ENCODE peak calls at places on chromosomes 1 and 21, in six cellular contexts. Q is ascending aorta, Y is adrenal gland, T is endothelial cell of umbilical vein, U is BJ, R is fibroblast of lung. D is an unnamed sample.

GRCh38 chr21:33403128-33403785 is at the start of gene IFNGR2:
- DNase-seq in Q (no peak), Y (no peak), T (no peak), U (no peak), R (no peak), D (no peak)

GRCh38 chr1:223770621-223771315 is 58.4 kb downstream of the CAPN2 start:
- DNase-seq in Q (no peak), Y (no peak), T (peak; percentile 46), U (no peak), R (no peak), D (no peak)

GRCh38 chr1:11215018-11216005 is 26.2 kb downstream of the ANGPTL7 start:
- DNase-seq in Q (no peak), Y (no peak), T (no peak), U (no peak), R (no peak), D (no peak)

GRCh38 chr1:28801461-28801860 is 10.5 kb upstream of the OPRD1 start:
- DNase-seq in Q (no peak), Y (no peak), T (no peak), U (no peak), R (no peak), D (no peak)

GRCh38 chr1:21511579-21512522 is 2.6 kb downstream of the ALPL start:
- DNase-seq in Q (no peak), Y (peak; percentile 84), T (no peak), U (peak; percentile 90), R (peak; percentile 97), D (peak; percentile 92)

GRCh38 chr1:23423415-23424170 is 955 bp downstream of the TCEA3 start:
- DNase-seq in Q (no peak), Y (peak; percentile 70), T (no peak), U (no peak), R (no peak), D (no peak)

GRCh38 chr1:183194527-183195145 is 8.6 kb downstream of the LAMC2 start:
- DNase-seq in Q (no peak), Y (no peak), T (no peak), U (no peak), R (no peak), D (no peak)

GRCh38 chr1:188782220-188782841 is 1695.3 kb downstream of the BRINP3 start:
- DNase-seq in Q (no peak), Y (peak; percentile 32), T (peak; percentile 31), U (no peak), R (peak; percentile 56), D (no peak)

GRCh38 chr1:94739521-94740061 is 80.6 kb upstream of the SLC44A3 start:
- DNase-seq in Q (no peak), Y (no peak), T (no peak), U (peak; percentile 57), R (peak; percentile 99), D (peak; percentile 74)

GRCh38 chr1:15937146-15937545 is 38.8 kb downstream of the ZBTB17 start:
- DNase-seq in Q (no peak), Y (no peak), T (no peak), U (no peak), R (no peak), D (no peak)

GRCh38 chr21:37139154-37139553 is 66.1 kb downstream of the TTC3 start:
- DNase-seq in Q (no peak), Y (no peak), T (no peak), U (no peak), R (no peak), D (no peak)

GRCh38 chr1:152096931-152097330 is 8.1 kb upstream of the TCHHL1 start:
- DNase-seq in Q (no peak), Y (no peak), T (no peak), U (no peak), R (no peak), D (no peak)

GRCh38 chr1:157181258-157181657 is 43.1 kb upstream of the ETV3 start:
- DNase-seq in Q (no peak), Y (no peak), T (no peak), U (no peak), R (no peak), D (no peak)

GRCh38 chr1:208807446-208808117 is 563.4 kb upstream of the PLXNA2 start:
- DNase-seq in Q (no peak), Y (no peak), T (no peak), U (no peak), R (no peak), D (no peak)

GRCh38 chr1:55252942-55253589 is 37.9 kb upstream of the USP24 start:
- DNase-seq in Q (no peak), Y (peak; percentile 33), T (no peak), U (no peak), R (no peak), D (no peak)

GRCh38 chr1:205028954-205029353 is 14.1 kb upstream of the CNTN2 start:
- DNase-seq in Q (no peak), Y (no peak), T (no peak), U (no peak), R (no peak), D (no peak)

GRCh38 chr1:92030701-92031107 is 919 bp downstream of the EPHX4 start:
- DNase-seq in Q (no peak), Y (no peak), T (peak; percentile 76), U (no peak), R (peak; percentile 8), D (no peak)

GRCh38 chr1:183926978-183927377 is 110.5 kb downstream of the COLGALT2 start:
- DNase-seq in Q (no peak), Y (no peak), T (no peak), U (no peak), R (peak; percentile 47), D (no peak)

GRCh38 chr21:28971171-28971570 is 21.5 kb downstream of the LTN1 start:
- DNase-seq in Q (no peak), Y (no peak), T (no peak), U (no peak), R (no peak), D (no peak)

GRCh38 chr1:44262414-44262813 is 49.1 kb downstream of the DMAP1 start:
- DNase-seq in Q (no peak), Y (no peak), T (no peak), U (no peak), R (no peak), D (no peak)

DNA sequence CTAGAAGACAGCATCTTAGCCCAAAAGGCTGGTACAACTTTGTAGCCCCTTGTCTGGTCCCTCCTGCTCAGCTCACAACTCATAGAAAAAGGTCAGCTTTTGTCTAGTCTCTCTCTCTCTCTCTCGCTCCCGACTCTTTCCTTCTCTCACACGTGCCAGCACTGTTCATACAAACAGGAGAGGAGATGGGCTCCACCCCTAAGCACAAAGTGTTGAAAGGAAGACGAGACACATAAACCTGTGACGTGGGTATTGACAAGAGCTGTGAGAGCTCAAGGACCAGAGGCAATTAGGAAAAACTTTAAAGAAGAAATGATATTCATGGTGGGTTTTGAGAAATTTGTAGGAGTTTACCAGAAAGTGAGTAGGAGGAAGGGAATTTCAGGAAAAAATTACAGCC is 23.6 kb upstream of the KCNC4 start:
- DNase-seq in Q (no peak), Y (no peak), T (no peak), U (no peak), R (no peak), D (no peak)
- H3K4me3 ChIP-seq in Q (peak overlapping the region; percentile 26), Y (no peak overlapping the region), T (no peak overlapping the region), U (no peak overlapping the region), R (no peak overlapping the region), D (no peak overlapping the region)

DNA sequence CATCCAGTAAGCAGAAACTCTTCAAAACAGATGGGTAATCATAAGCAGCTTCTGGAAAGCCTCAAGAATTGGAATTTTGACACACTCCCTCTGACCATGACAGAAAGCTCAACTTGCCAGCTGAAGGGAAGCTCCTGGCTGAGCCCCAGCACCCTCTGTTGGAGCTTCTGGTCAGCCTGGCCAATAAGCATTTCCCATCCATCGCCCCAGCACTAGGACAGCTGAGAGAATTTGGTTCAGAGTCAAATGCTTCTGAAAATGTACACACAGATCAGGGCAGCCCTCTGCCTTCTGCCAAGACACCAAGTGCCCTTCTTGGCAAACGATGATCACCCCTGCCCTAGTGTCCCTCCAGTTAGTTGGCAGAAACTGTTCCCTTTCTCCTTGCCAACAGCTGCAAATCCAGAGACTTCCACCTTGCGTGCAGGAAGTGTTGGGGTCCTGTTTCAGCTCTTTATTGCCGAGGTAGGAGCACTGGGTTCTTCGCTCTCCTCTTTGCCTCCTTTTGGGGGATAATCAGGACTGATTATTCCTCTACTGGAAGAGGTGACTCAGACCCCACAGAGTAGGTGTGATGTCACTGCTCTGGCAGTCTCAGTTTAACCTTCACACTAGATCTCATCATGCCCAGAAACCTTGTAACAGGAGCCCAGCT is 11.9 kb downstream of the PIGV start:
- DNase-seq in Q (no peak), Y (peak; percentile 88), T (peak; percentile 55), U (no peak), R (peak; percentile 96), D (no peak)
- H3K4me3 ChIP-seq in Q (no peak overlapping the region), Y (peak overlapping the region; percentile 31), T (no peak overlapping the region), U (no peak overlapping the region), R (peak overlapping the region; percentile 32), D (peak overlapping the region; percentile 24)

DNA sequence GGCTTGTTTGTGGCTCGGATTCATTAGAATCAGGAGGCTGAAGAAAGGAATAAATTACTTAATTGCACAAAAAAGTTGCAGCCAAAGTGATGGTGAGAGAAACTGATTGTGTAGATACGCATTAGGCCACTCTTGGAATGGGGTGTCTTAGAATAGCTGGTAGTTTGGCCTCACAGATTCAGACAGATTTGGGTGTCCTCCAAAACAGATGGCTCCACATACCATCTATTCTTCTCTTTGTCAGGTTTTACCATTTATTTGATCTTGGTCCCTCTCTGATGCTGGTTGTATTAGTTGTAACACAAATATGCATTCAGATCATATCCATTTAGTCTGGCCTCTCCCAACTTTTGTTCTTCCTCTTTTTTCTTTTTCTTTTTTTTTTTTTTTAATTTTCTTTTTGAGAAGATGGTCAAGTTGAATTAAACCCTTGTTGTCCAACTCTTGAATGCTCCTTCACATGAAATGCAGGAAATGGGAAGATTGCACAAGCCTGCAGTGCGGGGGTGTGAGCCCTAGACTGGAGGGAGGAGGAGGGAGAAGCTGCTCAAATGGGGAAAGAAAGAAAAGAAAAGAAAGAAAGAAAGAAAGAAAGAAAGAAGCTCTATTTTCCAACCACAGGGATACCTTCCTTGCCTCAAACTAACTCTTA is 275.8 kb downstream of the RPS6KC1 start:
- DNase-seq in Q (no peak), Y (no peak), T (no peak), U (peak; percentile 31), R (peak; percentile 69), D (no peak)
- H3K4me3 ChIP-seq in Q (no peak overlapping the region), Y (no peak overlapping the region), T (no peak overlapping the region), U (no peak overlapping the region), R (no peak overlapping the region), D (peak overlapping the region; percentile 12)

GRCh38 chr1:172941945-172942344 is 108.8 kb downstream of the TNFSF18 start:
- DNase-seq in Q (no peak), Y (no peak), T (no peak), U (no peak), R (no peak), D (no peak)
- H3K4me3 ChIP-seq in Q (no peak overlapping the region), Y (no peak overlapping the region), T (no peak overlapping the region), U (no peak overlapping the region), R (no peak overlapping the region), D (no peak overlapping the region)

DNA sequence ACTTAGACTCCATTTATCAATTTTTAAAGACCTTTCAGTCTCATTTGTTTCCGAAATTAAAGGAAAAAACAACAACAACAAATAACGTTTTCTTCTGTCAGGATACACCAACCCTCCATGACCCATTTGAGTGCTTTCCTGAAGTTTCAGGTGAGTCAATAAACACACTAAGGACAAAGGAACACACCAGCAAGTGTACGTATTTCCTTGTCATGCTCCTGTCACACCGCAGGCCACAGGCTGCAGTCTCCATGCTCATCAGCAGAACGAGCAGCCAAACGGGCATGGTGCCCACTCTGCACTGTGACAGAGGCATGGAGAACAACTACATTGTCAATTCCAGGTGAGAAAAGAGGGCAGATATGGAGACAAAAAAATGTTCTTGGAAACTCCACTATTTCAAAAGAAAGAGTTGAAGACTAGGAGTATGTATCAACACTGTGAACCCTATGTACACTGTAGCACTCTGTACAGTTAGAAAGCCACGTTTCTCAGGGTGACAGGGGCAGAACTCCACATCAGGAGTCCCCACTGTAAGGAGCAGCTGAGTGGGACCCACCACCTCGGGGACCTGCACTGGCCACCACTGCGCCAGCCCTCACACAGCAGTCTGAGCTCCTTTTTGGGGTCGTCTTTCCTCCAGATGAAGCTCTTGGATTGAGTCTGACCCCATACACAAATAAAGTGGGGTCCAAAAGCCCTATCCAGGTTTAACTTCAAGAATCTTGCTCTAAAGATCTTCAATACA is 2.6 kb downstream of the PTTG1IP start:
- DNase-seq in Q (no peak), Y (peak; percentile 86), T (peak; percentile 57), U (no peak), R (no peak), D (no peak)
- H3K4me3 ChIP-seq in Q (peak overlapping the region; percentile 99), Y (peak overlapping the region; percentile 99), T (peak overlapping the region; percentile 3), U (no peak overlapping the region), R (peak overlapping the region; percentile 84), D (no peak overlapping the region)